ENCODE peak calls at places on chromosomes 12 and 14, in four cellular contexts. One of them, this sample, is unnamed. For H3K27me3, the result is how much of the 10 kb centered on the place peaks cover.

GRCh38 chr12:66048843-66049537 is 81.6 kb downstream of the LLPH start:
- DNase-seq in IMR-90: peak
- DNase-seq in AG04450: no peak
- DNase-seq in effector memory CD4-positive, alpha-beta T cell: no peak
- DNase-seq in this sample: peak

GRCh38 chr14:31543969-31544799 is 17.0 kb upstream of the NUBPL start:
- DNase-seq in AG04450: no peak
- DNase-seq in effector memory CD4-positive, alpha-beta T cell: no peak
- DNase-seq in IMR-90: peak
- DNase-seq in this sample: no peak

GRCh38 chr12:117125275-117125613 is 26.0 kb upstream of the TESC start:
- DNase-seq in IMR-90: peak
- DNase-seq in effector memory CD4-positive, alpha-beta T cell: no peak
- DNase-seq in AG04450: no peak
- DNase-seq in this sample: no peak

GRCh38 chr14:24051162-24051788 is 534 bp upstream of the CARMIL3 start:
- DNase-seq in effector memory CD4-positive, alpha-beta T cell: no peak
- DNase-seq in IMR-90: no peak
- DNase-seq in AG04450: no peak
- DNase-seq in this sample: no peak

GRCh38 chr12:31874961-31875608 is 84.1 kb upstream of the RESF1 start:
- DNase-seq in effector memory CD4-positive, alpha-beta T cell: peak
- DNase-seq in IMR-90: peak
- DNase-seq in AG04450: peak
- DNase-seq in this sample: peak

GRCh38 chr14:85534914-85535313 is 5.0 kb downstream of the FLRT2 start:
- DNase-seq in IMR-90: no peak
- DNase-seq in effector memory CD4-positive, alpha-beta T cell: no peak
- DNase-seq in AG04450: no peak
- DNase-seq in this sample: no peak

GRCh38 chr14:106831322-106831720 is 1304.9 kb downstream of the TMEM121 start:
- DNase-seq in AG04450: no peak
- DNase-seq in effector memory CD4-positive, alpha-beta T cell: peak
- DNase-seq in IMR-90: no peak
- DNase-seq in this sample: no peak

GRCh38 chr12:10722905-10723866 is at the start of gene YBX3:
- DNase-seq in AG04450: peak
- DNase-seq in IMR-90: peak
- DNase-seq in effector memory CD4-positive, alpha-beta T cell: no peak
- DNase-seq in this sample: peak

GRCh38 chr12:95601091-95601490 is 49.8 kb upstream of the USP44 start:
- DNase-seq in effector memory CD4-positive, alpha-beta T cell: no peak
- DNase-seq in AG04450: no peak
- DNase-seq in IMR-90: no peak
- DNase-seq in this sample: no peak

GRCh38 chr14:96052541-96053105 is 13.5 kb downstream of the C14orf132 start:
- DNase-seq in IMR-90: peak
- DNase-seq in effector memory CD4-positive, alpha-beta T cell: no peak
- DNase-seq in AG04450: no peak
- DNase-seq in this sample: no peak

GRCh38 chr12:66352197-66352596 is 49.9 kb downstream of the HELB start:
- DNase-seq in effector memory CD4-positive, alpha-beta T cell: no peak
- DNase-seq in IMR-90: peak
- DNase-seq in AG04450: no peak
- DNase-seq in this sample: peak

GRCh38 chr12:57475271-57476161 is 4.2 kb downstream of the ARHGAP9 start:
- DNase-seq in effector memory CD4-positive, alpha-beta T cell: no peak
- DNase-seq in IMR-90: no peak
- DNase-seq in AG04450: no peak
- DNase-seq in this sample: no peak

GRCh38 chr14:53963491-53964227 is 7.0 kb upstream of the BMP4 start:
- DNase-seq in effector memory CD4-positive, alpha-beta T cell: no peak
- DNase-seq in IMR-90: no peak
- DNase-seq in AG04450: no peak
- DNase-seq in this sample: peak

GRCh38 chr12:2958432-2959193 is 584 bp upstream of the TEAD4 start:
- DNase-seq in effector memory CD4-positive, alpha-beta T cell: no peak
- DNase-seq in IMR-90: peak
- DNase-seq in AG04450: peak
- DNase-seq in this sample: peak

GRCh38 chr12:23771230-23771949 is 178.1 kb downstream of the SOX5 start:
- DNase-seq in IMR-90: no peak
- DNase-seq in effector memory CD4-positive, alpha-beta T cell: no peak
- DNase-seq in AG04450: no peak
- DNase-seq in this sample: no peak

GRCh38 chr12:47781479-47782371 is 8.7 kb downstream of the SLC48A1 start:
- DNase-seq in IMR-90: no peak
- DNase-seq in AG04450: no peak
- DNase-seq in effector memory CD4-positive, alpha-beta T cell: no peak
- DNase-seq in this sample: peak

GRCh38 chr12:87086118-87086891 is 830.1 kb upstream of the MGAT4C start:
- DNase-seq in effector memory CD4-positive, alpha-beta T cell: no peak
- DNase-seq in AG04450: no peak
- DNase-seq in IMR-90: peak
- DNase-seq in this sample: peak

GRCh38 chr12:89263874-89264273 is 88.4 kb downstream of the DUSP6 start:
- DNase-seq in IMR-90: no peak
- DNase-seq in effector memory CD4-positive, alpha-beta T cell: no peak
- DNase-seq in AG04450: no peak
- DNase-seq in this sample: no peak

GRCh38 chr12:118356809-118357326 is 15.8 kb downstream of the TAOK3 start:
- DNase-seq in IMR-90: peak
- DNase-seq in AG04450: peak
- DNase-seq in effector memory CD4-positive, alpha-beta T cell: no peak
- DNase-seq in this sample: peak

GRCh38 chr12:69684472-69684871 is 14.6 kb downstream of the BEST3 start:
- DNase-seq in effector memory CD4-positive, alpha-beta T cell: no peak
- DNase-seq in AG04450: no peak
- DNase-seq in IMR-90: no peak
- DNase-seq in this sample: no peak

GRCh38 chr14:23636317-23637211 is at the start of gene DHRS2:
- DNase-seq in IMR-90: no peak
- DNase-seq in AG04450: no peak
- DNase-seq in effector memory CD4-positive, alpha-beta T cell: no peak
- DNase-seq in this sample: no peak

GRCh38 chr12:105278043-105278697 is 42.2 kb upstream of the APPL2 start:
- DNase-seq in IMR-90: peak
- DNase-seq in effector memory CD4-positive, alpha-beta T cell: no peak
- DNase-seq in AG04450: no peak
- DNase-seq in this sample: no peak

GRCh38 chr12:96402061-96402460 is 1.8 kb upstream of the CDK17 start:
- DNase-seq in effector memory CD4-positive, alpha-beta T cell: no peak
- DNase-seq in IMR-90: no peak
- DNase-seq in AG04450: no peak
- DNase-seq in this sample: no peak

GRCh38 chr12:132433641-132434395 is 56.1 kb upstream of the FBRSL1 start:
- DNase-seq in AG04450: no peak
- DNase-seq in effector memory CD4-positive, alpha-beta T cell: no peak
- DNase-seq in IMR-90: no peak
- DNase-seq in this sample: no peak

GRCh38 chr12:122909442-122910288 is 13.7 kb upstream of the VPS37B start:
- DNase-seq in effector memory CD4-positive, alpha-beta T cell: no peak
- DNase-seq in IMR-90: no peak
- DNase-seq in AG04450: no peak
- DNase-seq in this sample: no peak

GRCh38 chr14:95493503-95493902 is 22.9 kb downstream of the SYNE3 start:
- DNase-seq in IMR-90: no peak
- DNase-seq in AG04450: no peak
- DNase-seq in effector memory CD4-positive, alpha-beta T cell: no peak
- DNase-seq in this sample: no peak

GRCh38 chr12:108226866-108227265 is 97.8 kb downstream of the WSCD2 start:
- DNase-seq in effector memory CD4-positive, alpha-beta T cell: no peak
- DNase-seq in IMR-90: no peak
- DNase-seq in AG04450: no peak
- DNase-seq in this sample: no peak

GRCh38 chr12:119649202-119649808 is 18.6 kb upstream of the PRKAB1 start:
- DNase-seq in effector memory CD4-positive, alpha-beta T cell: no peak
- DNase-seq in IMR-90: no peak
- DNase-seq in AG04450: no peak
- DNase-seq in this sample: no peak

GRCh38 chr12:1801285-1801975 is 18.9 kb upstream of the LRTM2 start:
- DNase-seq in IMR-90: peak
- DNase-seq in effector memory CD4-positive, alpha-beta T cell: no peak
- DNase-seq in AG04450: no peak
- DNase-seq in this sample: no peak

GRCh38 chr14:37343307-37344094 is 145.8 kb downstream of the MIPOL1 start:
- DNase-seq in IMR-90: peak
- DNase-seq in effector memory CD4-positive, alpha-beta T cell: no peak
- DNase-seq in AG04450: peak
- DNase-seq in this sample: no peak

GRCh38 chr14:78978896-78979295 is 808.7 kb downstream of the NRXN3 start:
- DNase-seq in IMR-90: no peak
- DNase-seq in AG04450: no peak
- DNase-seq in effector memory CD4-positive, alpha-beta T cell: no peak
- DNase-seq in this sample: no peak

GRCh38 chr12:100101000-100101399 is 41.7 kb downstream of the BLTP3B start:
- DNase-seq in effector memory CD4-positive, alpha-beta T cell: no peak
- DNase-seq in IMR-90: no peak
- DNase-seq in AG04450: no peak
- DNase-seq in this sample: peak

GRCh38 chr14:61281911-61282310 is 773 bp upstream of the TMEM30B start:
- DNase-seq in IMR-90: no peak
- DNase-seq in effector memory CD4-positive, alpha-beta T cell: no peak
- DNase-seq in AG04450: no peak
- DNase-seq in this sample: no peak
- H3K27me3 ChIP-seq in IMR-90: under half
- H3K27me3 ChIP-seq in effector memory CD4-positive, alpha-beta T cell: under half
- H3K27me3 ChIP-seq in AG04450: under half
- H3K27me3 ChIP-seq in this sample: under half

GRCh38 chr12:42235426-42235825 is 2.6 kb downstream of the YAF2 start:
- DNase-seq in AG04450: no peak
- DNase-seq in effector memory CD4-positive, alpha-beta T cell: no peak
- DNase-seq in IMR-90: no peak
- DNase-seq in this sample: no peak

GRCh38 chr12:42236017-42236416 is 2.0 kb downstream of the YAF2 start:
- DNase-seq in IMR-90: no peak
- DNase-seq in effector memory CD4-positive, alpha-beta T cell: no peak
- DNase-seq in AG04450: no peak
- DNase-seq in this sample: no peak

GRCh38 chr12:42238240-42239140 is at the start of gene YAF2:
- DNase-seq in IMR-90: peak
- DNase-seq in effector memory CD4-positive, alpha-beta T cell: peak
- DNase-seq in AG04450: peak
- DNase-seq in this sample: peak

GRCh38 chr12:42237853-42238239 is 202 bp downstream of the YAF2 start:
- DNase-seq in IMR-90: no peak
- DNase-seq in AG04450: no peak
- DNase-seq in effector memory CD4-positive, alpha-beta T cell: no peak
- DNase-seq in this sample: no peak

GRCh38 chr12:42237052-42237852 is 796 bp downstream of the YAF2 start:
- DNase-seq in IMR-90: peak
- DNase-seq in AG04450: no peak
- DNase-seq in effector memory CD4-positive, alpha-beta T cell: peak
- DNase-seq in this sample: peak
- H3K27me3 ChIP-seq in IMR-90: under half
- H3K27me3 ChIP-seq in AG04450: under half
- H3K27me3 ChIP-seq in effector memory CD4-positive, alpha-beta T cell: under half
- H3K27me3 ChIP-seq in this sample: under half

DNA sequence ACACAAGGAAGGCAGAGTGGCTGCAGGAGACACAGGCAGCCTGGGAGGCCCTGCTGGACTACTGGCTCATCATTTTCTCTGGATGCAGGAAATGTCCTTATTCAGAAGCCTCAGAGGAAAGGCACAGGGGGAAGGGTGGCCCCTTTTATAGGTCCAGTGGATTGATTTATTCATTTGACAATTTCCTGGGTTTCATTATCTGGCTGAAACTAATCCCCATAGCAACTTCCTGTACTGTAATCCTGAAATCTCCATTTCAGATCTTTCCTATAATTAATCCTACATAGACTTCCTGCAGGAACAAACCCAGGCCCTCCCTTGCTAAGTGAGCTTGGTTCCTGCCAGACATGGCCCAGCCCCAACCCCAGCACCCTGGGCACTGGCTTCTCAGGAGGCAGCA is 23.0 kb downstream of the KRT76 start:
- DNase-seq in IMR-90: no peak
- DNase-seq in effector memory CD4-positive, alpha-beta T cell: no peak
- DNase-seq in AG04450: no peak
- DNase-seq in this sample: no peak
- H3K27me3 ChIP-seq in IMR-90: under half
- H3K27me3 ChIP-seq in effector memory CD4-positive, alpha-beta T cell: under half
- H3K27me3 ChIP-seq in AG04450: under half
- H3K27me3 ChIP-seq in this sample: under half

GRCh38 chr14:66070542-66071319 is 415.4 kb upstream of the CCDC196 start:
- DNase-seq in effector memory CD4-positive, alpha-beta T cell: peak
- DNase-seq in IMR-90: no peak
- DNase-seq in AG04450: no peak
- DNase-seq in this sample: peak
- H3K27me3 ChIP-seq in effector memory CD4-positive, alpha-beta T cell: under half
- H3K27me3 ChIP-seq in IMR-90: under half
- H3K27me3 ChIP-seq in AG04450: under half
- H3K27me3 ChIP-seq in this sample: under half

DNA sequence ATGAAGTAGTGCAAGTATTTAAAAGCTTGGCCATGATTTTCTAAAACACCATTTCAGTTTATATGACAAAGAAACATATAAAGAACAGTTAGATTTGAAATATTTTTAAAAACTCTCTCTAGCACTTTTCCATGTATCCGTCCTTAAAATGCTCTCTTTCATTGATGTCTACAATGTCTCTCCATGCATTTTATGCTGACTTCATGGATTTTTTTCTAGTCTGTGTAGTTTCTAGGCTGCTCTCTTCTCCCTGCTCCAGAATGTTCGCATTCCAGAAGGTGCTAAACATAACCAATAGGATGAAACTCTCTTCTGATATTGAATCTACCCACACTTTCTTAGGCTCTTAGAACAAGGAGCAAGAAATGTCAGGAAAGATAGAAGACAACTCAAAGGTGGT is 124.8 kb downstream of the PLCZ1 start:
- DNase-seq in effector memory CD4-positive, alpha-beta T cell: no peak
- DNase-seq in IMR-90: no peak
- DNase-seq in AG04450: no peak
- DNase-seq in this sample: no peak
- H3K27me3 ChIP-seq in effector memory CD4-positive, alpha-beta T cell: under half
- H3K27me3 ChIP-seq in IMR-90: under half
- H3K27me3 ChIP-seq in AG04450: under half
- H3K27me3 ChIP-seq in this sample: under half

GRCh38 chr12:113478351-113479011 is 6.8 kb upstream of the LHX5 start:
- DNase-seq in effector memory CD4-positive, alpha-beta T cell: no peak
- DNase-seq in IMR-90: no peak
- DNase-seq in AG04450: no peak
- DNase-seq in this sample: no peak
- H3K27me3 ChIP-seq in effector memory CD4-positive, alpha-beta T cell: half or more
- H3K27me3 ChIP-seq in IMR-90: half or more
- H3K27me3 ChIP-seq in AG04450: half or more
- H3K27me3 ChIP-seq in this sample: half or more

DNA sequence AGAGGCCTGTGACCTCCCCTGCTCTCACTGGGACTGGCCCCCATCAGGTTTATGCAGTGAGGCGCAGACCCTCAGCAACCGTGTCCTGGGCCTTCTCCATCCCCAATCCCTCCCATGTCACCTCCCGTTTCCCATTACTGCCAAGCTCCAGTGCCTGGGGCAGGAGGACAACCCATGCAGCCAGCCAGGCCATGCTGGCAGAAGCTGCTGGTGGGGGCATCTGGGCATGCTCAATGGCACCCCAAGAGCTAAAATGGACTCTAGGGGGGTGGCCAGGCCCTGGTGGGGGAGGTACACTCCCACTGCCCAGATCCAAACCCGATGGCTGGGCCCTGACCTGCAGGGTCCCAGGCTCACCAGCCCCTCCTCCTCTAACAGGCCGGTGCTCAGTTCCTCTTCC is 20.5 kb upstream of the GPR132 start:
- DNase-seq in effector memory CD4-positive, alpha-beta T cell: no peak
- DNase-seq in IMR-90: no peak
- DNase-seq in AG04450: no peak
- DNase-seq in this sample: no peak
- H3K27me3 ChIP-seq in effector memory CD4-positive, alpha-beta T cell: under half
- H3K27me3 ChIP-seq in IMR-90: under half
- H3K27me3 ChIP-seq in AG04450: under half
- H3K27me3 ChIP-seq in this sample: under half

This sample was measured in bronchial epithelial cell.